ENCODE peak calls at places on chromosomes 13 and 19, in ten cellular contexts. One of them, this sample, is unnamed.

GRCh38 chr19:40578442-40578908 is 1.8 kb downstream of the SHKBP1 start:
- DNase-seq in MM.1S: no peak
- DNase-seq in posterior cingulate gyrus: no peak
- DNase-seq in AG04450: no peak
- DNase-seq in stimulated activated CD4-positive, alpha-beta T cell treated with anti-CD3 and anti-CD28 coated beads, Interleukin-15, amount 100 ng/mL, for 1 hour: no peak
- DNase-seq in activated T-cell treated with anti-CD3 and anti-CD28 coated beads for 4 hours: no peak
- DNase-seq in progenitor cell of endocrine pancreas: no peak
- DNase-seq in glomerular endothelial cell: no peak
- DNase-seq in stomach: no peak
- DNase-seq in cerebellar nuclear complex: no peak
- DNase-seq in this sample: no peak

GRCh38 chr19:58581227-58582141 is 8.3 kb upstream of the MZF1 start:
- DNase-seq in MM.1S: no peak
- DNase-seq in posterior cingulate gyrus: peak; percentile 87
- DNase-seq in AG04450: peak; percentile 74
- DNase-seq in stimulated activated CD4-positive, alpha-beta T cell treated with anti-CD3 and anti-CD28 coated beads, Interleukin-15, amount 100 ng/mL, for 1 hour: peak; percentile 78
- DNase-seq in activated T-cell treated with anti-CD3 and anti-CD28 coated beads for 4 hours: peak; percentile 88
- DNase-seq in progenitor cell of endocrine pancreas: peak; percentile 68
- DNase-seq in glomerular endothelial cell: no peak
- DNase-seq in stomach: peak; percentile 89
- DNase-seq in cerebellar nuclear complex: no peak
- DNase-seq in this sample: peak; percentile 69

GRCh38 chr13:111937763-111938375 is 129.1 kb upstream of the SOX1 start:
- DNase-seq in MM.1S: no peak
- DNase-seq in posterior cingulate gyrus: no peak
- DNase-seq in AG04450: no peak
- DNase-seq in stimulated activated CD4-positive, alpha-beta T cell treated with anti-CD3 and anti-CD28 coated beads, Interleukin-15, amount 100 ng/mL, for 1 hour: no peak
- DNase-seq in activated T-cell treated with anti-CD3 and anti-CD28 coated beads for 4 hours: no peak
- DNase-seq in progenitor cell of endocrine pancreas: no peak
- DNase-seq in glomerular endothelial cell: no peak
- DNase-seq in stomach: peak; percentile 10
- DNase-seq in cerebellar nuclear complex: no peak
- DNase-seq in this sample: no peak

GRCh38 chr19:730382-730668 is 20.6 kb upstream of the MISP start:
- DNase-seq in MM.1S: no peak
- DNase-seq in posterior cingulate gyrus: no peak
- DNase-seq in AG04450: no peak
- DNase-seq in stimulated activated CD4-positive, alpha-beta T cell treated with anti-CD3 and anti-CD28 coated beads, Interleukin-15, amount 100 ng/mL, for 1 hour: no peak
- DNase-seq in activated T-cell treated with anti-CD3 and anti-CD28 coated beads for 4 hours: no peak
- DNase-seq in progenitor cell of endocrine pancreas: no peak
- DNase-seq in glomerular endothelial cell: no peak
- DNase-seq in stomach: no peak
- DNase-seq in cerebellar nuclear complex: no peak
- DNase-seq in this sample: no peak

GRCh38 chr13:94228781-94229180 is 250.7 kb downstream of the DCT start:
- DNase-seq in MM.1S: no peak
- DNase-seq in posterior cingulate gyrus: no peak
- DNase-seq in AG04450: no peak
- DNase-seq in stimulated activated CD4-positive, alpha-beta T cell treated with anti-CD3 and anti-CD28 coated beads, Interleukin-15, amount 100 ng/mL, for 1 hour: no peak
- DNase-seq in activated T-cell treated with anti-CD3 and anti-CD28 coated beads for 4 hours: no peak
- DNase-seq in progenitor cell of endocrine pancreas: no peak
- DNase-seq in glomerular endothelial cell: no peak
- DNase-seq in stomach: no peak
- DNase-seq in cerebellar nuclear complex: no peak
- DNase-seq in this sample: no peak

GRCh38 chr19:32543107-32543900 is 37.7 kb upstream of the PDCD5 start:
- DNase-seq in MM.1S: no peak
- DNase-seq in posterior cingulate gyrus: no peak
- DNase-seq in AG04450: no peak
- DNase-seq in stimulated activated CD4-positive, alpha-beta T cell treated with anti-CD3 and anti-CD28 coated beads, Interleukin-15, amount 100 ng/mL, for 1 hour: no peak
- DNase-seq in activated T-cell treated with anti-CD3 and anti-CD28 coated beads for 4 hours: no peak
- DNase-seq in progenitor cell of endocrine pancreas: no peak
- DNase-seq in glomerular endothelial cell: no peak
- DNase-seq in stomach: no peak
- DNase-seq in cerebellar nuclear complex: no peak
- DNase-seq in this sample: no peak

GRCh38 chr19:40398417-40399056 is 8.6 kb upstream of the HIPK4 start:
- DNase-seq in MM.1S: no peak
- DNase-seq in posterior cingulate gyrus: no peak
- DNase-seq in AG04450: no peak
- DNase-seq in stimulated activated CD4-positive, alpha-beta T cell treated with anti-CD3 and anti-CD28 coated beads, Interleukin-15, amount 100 ng/mL, for 1 hour: peak; percentile 10
- DNase-seq in activated T-cell treated with anti-CD3 and anti-CD28 coated beads for 4 hours: peak; percentile 61
- DNase-seq in progenitor cell of endocrine pancreas: no peak
- DNase-seq in glomerular endothelial cell: no peak
- DNase-seq in stomach: peak; percentile 44
- DNase-seq in cerebellar nuclear complex: no peak
- DNase-seq in this sample: no peak

GRCh38 chr13:30763786-30764440 is 28.6 kb downstream of the ALOX5AP start:
- DNase-seq in MM.1S: no peak
- DNase-seq in posterior cingulate gyrus: no peak
- DNase-seq in AG04450: no peak
- DNase-seq in stimulated activated CD4-positive, alpha-beta T cell treated with anti-CD3 and anti-CD28 coated beads, Interleukin-15, amount 100 ng/mL, for 1 hour: no peak
- DNase-seq in activated T-cell treated with anti-CD3 and anti-CD28 coated beads for 4 hours: no peak
- DNase-seq in progenitor cell of endocrine pancreas: no peak
- DNase-seq in glomerular endothelial cell: no peak
- DNase-seq in stomach: no peak
- DNase-seq in cerebellar nuclear complex: no peak
- DNase-seq in this sample: no peak

GRCh38 chr19:46147791-46148288 is at the start of gene IGFL2:
- DNase-seq in MM.1S: no peak
- DNase-seq in posterior cingulate gyrus: no peak
- DNase-seq in AG04450: no peak
- DNase-seq in stimulated activated CD4-positive, alpha-beta T cell treated with anti-CD3 and anti-CD28 coated beads, Interleukin-15, amount 100 ng/mL, for 1 hour: no peak
- DNase-seq in activated T-cell treated with anti-CD3 and anti-CD28 coated beads for 4 hours: no peak
- DNase-seq in progenitor cell of endocrine pancreas: no peak
- DNase-seq in glomerular endothelial cell: no peak
- DNase-seq in stomach: no peak
- DNase-seq in cerebellar nuclear complex: no peak
- DNase-seq in this sample: no peak

GRCh38 chr19:48149430-48149829 is 20.7 kb downstream of the LIG1 start:
- DNase-seq in MM.1S: no peak
- DNase-seq in posterior cingulate gyrus: no peak
- DNase-seq in AG04450: no peak
- DNase-seq in stimulated activated CD4-positive, alpha-beta T cell treated with anti-CD3 and anti-CD28 coated beads, Interleukin-15, amount 100 ng/mL, for 1 hour: no peak
- DNase-seq in activated T-cell treated with anti-CD3 and anti-CD28 coated beads for 4 hours: no peak
- DNase-seq in progenitor cell of endocrine pancreas: no peak
- DNase-seq in glomerular endothelial cell: no peak
- DNase-seq in stomach: no peak
- DNase-seq in cerebellar nuclear complex: no peak
- DNase-seq in this sample: no peak

GRCh38 chr19:38653028-38653571 is 5.7 kb downstream of the ACTN4 start:
- DNase-seq in MM.1S: no peak
- DNase-seq in posterior cingulate gyrus: no peak
- DNase-seq in AG04450: no peak
- DNase-seq in stimulated activated CD4-positive, alpha-beta T cell treated with anti-CD3 and anti-CD28 coated beads, Interleukin-15, amount 100 ng/mL, for 1 hour: no peak
- DNase-seq in activated T-cell treated with anti-CD3 and anti-CD28 coated beads for 4 hours: no peak
- DNase-seq in progenitor cell of endocrine pancreas: no peak
- DNase-seq in glomerular endothelial cell: no peak
- DNase-seq in stomach: peak; percentile 63
- DNase-seq in cerebellar nuclear complex: no peak
- DNase-seq in this sample: no peak

GRCh38 chr13:92612892-92613291 is 613.7 kb upstream of the GPC6 start:
- DNase-seq in MM.1S: no peak
- DNase-seq in posterior cingulate gyrus: no peak
- DNase-seq in AG04450: no peak
- DNase-seq in stimulated activated CD4-positive, alpha-beta T cell treated with anti-CD3 and anti-CD28 coated beads, Interleukin-15, amount 100 ng/mL, for 1 hour: no peak
- DNase-seq in activated T-cell treated with anti-CD3 and anti-CD28 coated beads for 4 hours: no peak
- DNase-seq in progenitor cell of endocrine pancreas: no peak
- DNase-seq in glomerular endothelial cell: no peak
- DNase-seq in stomach: no peak
- DNase-seq in cerebellar nuclear complex: no peak
- DNase-seq in this sample: no peak

GRCh38 chr19:14434543-14435319 is 1.6 kb downstream of the PKN1 start:
- DNase-seq in MM.1S: no peak
- DNase-seq in posterior cingulate gyrus: no peak
- DNase-seq in AG04450: no peak
- DNase-seq in stimulated activated CD4-positive, alpha-beta T cell treated with anti-CD3 and anti-CD28 coated beads, Interleukin-15, amount 100 ng/mL, for 1 hour: no peak
- DNase-seq in activated T-cell treated with anti-CD3 and anti-CD28 coated beads for 4 hours: no peak
- DNase-seq in progenitor cell of endocrine pancreas: no peak
- DNase-seq in glomerular endothelial cell: peak; percentile 31
- DNase-seq in stomach: peak; percentile 71
- DNase-seq in cerebellar nuclear complex: no peak
- DNase-seq in this sample: no peak

GRCh38 chr19:51333836-51334460 is 8.0 kb downstream of the VSIG10L start:
- DNase-seq in MM.1S: no peak
- DNase-seq in posterior cingulate gyrus: no peak
- DNase-seq in AG04450: no peak
- DNase-seq in stimulated activated CD4-positive, alpha-beta T cell treated with anti-CD3 and anti-CD28 coated beads, Interleukin-15, amount 100 ng/mL, for 1 hour: no peak
- DNase-seq in activated T-cell treated with anti-CD3 and anti-CD28 coated beads for 4 hours: no peak
- DNase-seq in progenitor cell of endocrine pancreas: no peak
- DNase-seq in glomerular endothelial cell: no peak
- DNase-seq in stomach: no peak
- DNase-seq in cerebellar nuclear complex: peak; percentile 96
- DNase-seq in this sample: no peak

GRCh38 chr19:2038284-2039081 is 12.6 kb downstream of the MKNK2 start:
- DNase-seq in MM.1S: peak; percentile 6
- DNase-seq in posterior cingulate gyrus: no peak
- DNase-seq in AG04450: no peak
- DNase-seq in stimulated activated CD4-positive, alpha-beta T cell treated with anti-CD3 and anti-CD28 coated beads, Interleukin-15, amount 100 ng/mL, for 1 hour: no peak
- DNase-seq in activated T-cell treated with anti-CD3 and anti-CD28 coated beads for 4 hours: no peak
- DNase-seq in progenitor cell of endocrine pancreas: no peak
- DNase-seq in glomerular endothelial cell: no peak
- DNase-seq in stomach: no peak
- DNase-seq in cerebellar nuclear complex: no peak
- DNase-seq in this sample: no peak

GRCh38 chr13:42575938-42576337 is 2.0 kb downstream of the TNFSF11 start:
- DNase-seq in MM.1S: no peak
- DNase-seq in posterior cingulate gyrus: no peak
- DNase-seq in AG04450: no peak
- DNase-seq in stimulated activated CD4-positive, alpha-beta T cell treated with anti-CD3 and anti-CD28 coated beads, Interleukin-15, amount 100 ng/mL, for 1 hour: no peak
- DNase-seq in activated T-cell treated with anti-CD3 and anti-CD28 coated beads for 4 hours: no peak
- DNase-seq in progenitor cell of endocrine pancreas: no peak
- DNase-seq in glomerular endothelial cell: no peak
- DNase-seq in stomach: no peak
- DNase-seq in cerebellar nuclear complex: no peak
- DNase-seq in this sample: no peak

GRCh38 chr19:8148410-8149231 is 771 bp downstream of the FBN3 start:
- DNase-seq in MM.1S: no peak
- DNase-seq in posterior cingulate gyrus: no peak
- DNase-seq in AG04450: no peak
- DNase-seq in stimulated activated CD4-positive, alpha-beta T cell treated with anti-CD3 and anti-CD28 coated beads, Interleukin-15, amount 100 ng/mL, for 1 hour: no peak
- DNase-seq in activated T-cell treated with anti-CD3 and anti-CD28 coated beads for 4 hours: no peak
- DNase-seq in progenitor cell of endocrine pancreas: peak; percentile 68
- DNase-seq in glomerular endothelial cell: no peak
- DNase-seq in stomach: no peak
- DNase-seq in cerebellar nuclear complex: no peak
- DNase-seq in this sample: peak; percentile 25

GRCh38 chr13:40613192-40613818 is 53.1 kb downstream of the FOXO1 start:
- DNase-seq in MM.1S: no peak
- DNase-seq in posterior cingulate gyrus: no peak
- DNase-seq in AG04450: no peak
- DNase-seq in stimulated activated CD4-positive, alpha-beta T cell treated with anti-CD3 and anti-CD28 coated beads, Interleukin-15, amount 100 ng/mL, for 1 hour: peak; percentile 25
- DNase-seq in activated T-cell treated with anti-CD3 and anti-CD28 coated beads for 4 hours: peak; percentile 13
- DNase-seq in progenitor cell of endocrine pancreas: no peak
- DNase-seq in glomerular endothelial cell: no peak
- DNase-seq in stomach: peak; percentile 56
- DNase-seq in cerebellar nuclear complex: no peak
- DNase-seq in this sample: peak; percentile 27

GRCh38 chr13:98142427-98143156 is at the start of gene FARP1:
- DNase-seq in MM.1S: peak; percentile 84
- DNase-seq in posterior cingulate gyrus: no peak
- DNase-seq in AG04450: no peak
- DNase-seq in stimulated activated CD4-positive, alpha-beta T cell treated with anti-CD3 and anti-CD28 coated beads, Interleukin-15, amount 100 ng/mL, for 1 hour: no peak
- DNase-seq in activated T-cell treated with anti-CD3 and anti-CD28 coated beads for 4 hours: no peak
- DNase-seq in progenitor cell of endocrine pancreas: peak; percentile 91
- DNase-seq in glomerular endothelial cell: no peak
- DNase-seq in stomach: peak; percentile 88
- DNase-seq in cerebellar nuclear complex: no peak
- DNase-seq in this sample: peak; percentile 38

GRCh38 chr19:38384209-38385027 is 3.4 kb downstream of the GGN start:
- DNase-seq in MM.1S: no peak
- DNase-seq in posterior cingulate gyrus: no peak
- DNase-seq in AG04450: no peak
- DNase-seq in stimulated activated CD4-positive, alpha-beta T cell treated with anti-CD3 and anti-CD28 coated beads, Interleukin-15, amount 100 ng/mL, for 1 hour: no peak
- DNase-seq in activated T-cell treated with anti-CD3 and anti-CD28 coated beads for 4 hours: no peak
- DNase-seq in progenitor cell of endocrine pancreas: no peak
- DNase-seq in glomerular endothelial cell: no peak
- DNase-seq in stomach: no peak
- DNase-seq in cerebellar nuclear complex: no peak
- DNase-seq in this sample: no peak

GRCh38 chr19:35251456-35251855 is 2.7 kb downstream of the LSR start:
- DNase-seq in MM.1S: no peak
- DNase-seq in posterior cingulate gyrus: no peak
- DNase-seq in AG04450: no peak
- DNase-seq in stimulated activated CD4-positive, alpha-beta T cell treated with anti-CD3 and anti-CD28 coated beads, Interleukin-15, amount 100 ng/mL, for 1 hour: no peak
- DNase-seq in activated T-cell treated with anti-CD3 and anti-CD28 coated beads for 4 hours: no peak
- DNase-seq in progenitor cell of endocrine pancreas: no peak
- DNase-seq in glomerular endothelial cell: no peak
- DNase-seq in stomach: no peak
- DNase-seq in cerebellar nuclear complex: no peak
- DNase-seq in this sample: no peak

GRCh38 chr19:50333235-50333736 is 4.1 kb upstream of the KCNC3 start:
- DNase-seq in MM.1S: peak; percentile 91
- DNase-seq in posterior cingulate gyrus: peak; percentile 89
- DNase-seq in AG04450: peak; percentile 39
- DNase-seq in stimulated activated CD4-positive, alpha-beta T cell treated with anti-CD3 and anti-CD28 coated beads, Interleukin-15, amount 100 ng/mL, for 1 hour: peak; percentile 74
- DNase-seq in activated T-cell treated with anti-CD3 and anti-CD28 coated beads for 4 hours: peak; percentile 94
- DNase-seq in progenitor cell of endocrine pancreas: peak; percentile 88
- DNase-seq in glomerular endothelial cell: no peak
- DNase-seq in stomach: peak; percentile 89
- DNase-seq in cerebellar nuclear complex: peak; percentile 80
- DNase-seq in this sample: peak; percentile 76

GRCh38 chr13:95603887-95604533 is 40.5 kb downstream of the DZIP1 start:
- DNase-seq in MM.1S: no peak
- DNase-seq in posterior cingulate gyrus: no peak
- DNase-seq in AG04450: no peak
- DNase-seq in stimulated activated CD4-positive, alpha-beta T cell treated with anti-CD3 and anti-CD28 coated beads, Interleukin-15, amount 100 ng/mL, for 1 hour: no peak
- DNase-seq in activated T-cell treated with anti-CD3 and anti-CD28 coated beads for 4 hours: no peak
- DNase-seq in progenitor cell of endocrine pancreas: no peak
- DNase-seq in glomerular endothelial cell: no peak
- DNase-seq in stomach: peak; percentile 46
- DNase-seq in cerebellar nuclear complex: no peak
- DNase-seq in this sample: no peak

GRCh38 chr13:20190481-20191310 is 2.0 kb downstream of the GJB2 start:
- DNase-seq in MM.1S: no peak
- DNase-seq in posterior cingulate gyrus: no peak
- DNase-seq in AG04450: peak; percentile 39
- DNase-seq in stimulated activated CD4-positive, alpha-beta T cell treated with anti-CD3 and anti-CD28 coated beads, Interleukin-15, amount 100 ng/mL, for 1 hour: no peak
- DNase-seq in activated T-cell treated with anti-CD3 and anti-CD28 coated beads for 4 hours: no peak
- DNase-seq in progenitor cell of endocrine pancreas: no peak
- DNase-seq in glomerular endothelial cell: no peak
- DNase-seq in stomach: no peak
- DNase-seq in cerebellar nuclear complex: no peak
- DNase-seq in this sample: no peak

GRCh38 chr19:55206664-55207500 is 2.4 kb downstream of the PTPRH start:
- DNase-seq in MM.1S: peak; percentile 17
- DNase-seq in posterior cingulate gyrus: peak; percentile 69
- DNase-seq in AG04450: peak; percentile 59
- DNase-seq in stimulated activated CD4-positive, alpha-beta T cell treated with anti-CD3 and anti-CD28 coated beads, Interleukin-15, amount 100 ng/mL, for 1 hour: no peak
- DNase-seq in activated T-cell treated with anti-CD3 and anti-CD28 coated beads for 4 hours: peak; percentile 34
- DNase-seq in progenitor cell of endocrine pancreas: peak; percentile 31
- DNase-seq in glomerular endothelial cell: no peak
- DNase-seq in stomach: peak; percentile 88
- DNase-seq in cerebellar nuclear complex: no peak
- DNase-seq in this sample: no peak

GRCh38 chr19:10927691-10928562 is 512 bp downstream of the YIPF2 start:
- DNase-seq in MM.1S: no peak
- DNase-seq in posterior cingulate gyrus: no peak
- DNase-seq in AG04450: no peak
- DNase-seq in stimulated activated CD4-positive, alpha-beta T cell treated with anti-CD3 and anti-CD28 coated beads, Interleukin-15, amount 100 ng/mL, for 1 hour: no peak
- DNase-seq in activated T-cell treated with anti-CD3 and anti-CD28 coated beads for 4 hours: peak; percentile 9
- DNase-seq in progenitor cell of endocrine pancreas: no peak
- DNase-seq in glomerular endothelial cell: no peak
- DNase-seq in stomach: no peak
- DNase-seq in cerebellar nuclear complex: no peak
- DNase-seq in this sample: no peak

GRCh38 chr19:4861147-4861546 is 6.3 kb downstream of the PLIN3 start:
- DNase-seq in MM.1S: no peak
- DNase-seq in posterior cingulate gyrus: no peak
- DNase-seq in AG04450: no peak
- DNase-seq in stimulated activated CD4-positive, alpha-beta T cell treated with anti-CD3 and anti-CD28 coated beads, Interleukin-15, amount 100 ng/mL, for 1 hour: no peak
- DNase-seq in activated T-cell treated with anti-CD3 and anti-CD28 coated beads for 4 hours: no peak
- DNase-seq in progenitor cell of endocrine pancreas: no peak
- DNase-seq in glomerular endothelial cell: no peak
- DNase-seq in stomach: peak; percentile 58
- DNase-seq in cerebellar nuclear complex: no peak
- DNase-seq in this sample: no peak

GRCh38 chr13:79767126-79767525 is 286.2 kb downstream of the NDFIP2 start:
- DNase-seq in MM.1S: no peak
- DNase-seq in posterior cingulate gyrus: no peak
- DNase-seq in AG04450: no peak
- DNase-seq in stimulated activated CD4-positive, alpha-beta T cell treated with anti-CD3 and anti-CD28 coated beads, Interleukin-15, amount 100 ng/mL, for 1 hour: no peak
- DNase-seq in activated T-cell treated with anti-CD3 and anti-CD28 coated beads for 4 hours: no peak
- DNase-seq in progenitor cell of endocrine pancreas: no peak
- DNase-seq in glomerular endothelial cell: no peak
- DNase-seq in stomach: no peak
- DNase-seq in cerebellar nuclear complex: no peak
- DNase-seq in this sample: no peak

This sample was measured in GM12892.